ENCODE peak calls at places on chromosomes 4 and X, in eight cellular contexts. O is DND-41, S is left lung, Y is bronchial epithelial cell, A is colonic mucosa, B is breast epithelium, M is SK-N-SH, R is OCI-LY7. D is an unnamed sample.

GRCh38 chrX:135973025-135973547 is 702 bp downstream of the MMGT1 start:
- DNase-seq in Y (peak; percentile 21), A (peak; percentile 38), S (no peak), M (no peak), R (peak; percentile 12), B (no peak), O (no peak), D (no peak)

GRCh38 chrX:11309220-11309619 is 16.0 kb downstream of the AMELX start:
- DNase-seq in B (no peak), M (no peak), R (no peak), S (no peak), O (no peak), Y (no peak), A (no peak), D (no peak)

GRCh38 chr4:151540728-151541437 is 131.9 kb downstream of the FHIP1A start:
- DNase-seq in B (no peak), R (no peak), A (peak; percentile 48), O (no peak), Y (peak; percentile 100), S (no peak), M (peak; percentile 37), D (no peak)

GRCh38 chrX:30504309-30504708 is 73.3 kb downstream of the TASL start:
- DNase-seq in A (no peak), Y (peak; percentile 32), S (no peak), M (peak; percentile 8), R (peak; percentile 14), B (no peak), O (no peak), D (no peak)

GRCh38 chrX:19814240-19814639 is 73.2 kb downstream of the SH3KBP1 start:
- DNase-seq in A (no peak), O (peak; percentile 24), R (peak; percentile 60), Y (no peak), S (no peak), B (no peak), M (no peak), D (no peak)

GRCh38 chr4:78642934-78643333 is 91.4 kb downstream of the ANXA3 start:
- DNase-seq in Y (no peak), A (peak; percentile 75), O (no peak), S (no peak), M (no peak), R (no peak), B (no peak), D (no peak)

GRCh38 chr4:151677193-151677592 is 83.6 kb downstream of the GATB start:
- DNase-seq in Y (no peak), S (no peak), B (no peak), A (no peak), M (no peak), R (no peak), O (no peak), D (no peak)

GRCh38 chrX:22097295-22097694 is 65.2 kb downstream of the PHEX start:
- DNase-seq in M (no peak), Y (peak; percentile 58), O (no peak), R (no peak), S (no peak), B (no peak), A (no peak), D (no peak)

GRCh38 chrX:104195489-104196084 is 29.3 kb downstream of the FAM199X start:
- DNase-seq in M (peak; percentile 33), R (peak; percentile 35), B (no peak), O (peak; percentile 5), Y (peak; percentile 17), A (peak; percentile 18), S (no peak), D (peak; percentile 33)

GRCh38 chr4:116953947-116954346 is 131.4 kb downstream of the TRAM1L1 start:
- DNase-seq in B (no peak), Y (no peak), O (no peak), M (peak; percentile 23), R (no peak), S (no peak), A (no peak), D (no peak)

GRCh38 chrX:48090123-48090522 is 18.7 kb upstream of the ZNF630 start:
- DNase-seq in M (no peak), A (no peak), O (no peak), Y (peak; percentile 44), S (no peak), B (no peak), R (no peak), D (no peak)

GRCh38 chr4:11698033-11698432 is 269.3 kb upstream of the HS3ST1 start:
- DNase-seq in B (no peak), S (no peak), R (no peak), O (no peak), Y (peak; percentile 51), A (no peak), M (no peak), D (no peak)

GRCh38 chr4:176875441-176875930 is 82.8 kb upstream of the VEGFC start:
- DNase-seq in A (no peak), S (no peak), B (no peak), O (no peak), M (no peak), R (no peak), Y (peak; percentile 26), D (no peak)

GRCh38 chr4:68109891-68110290 is 19.8 kb downstream of the TMPRSS11F start:
- DNase-seq in O (no peak), M (no peak), Y (no peak), B (no peak), A (no peak), S (no peak), R (no peak), D (no peak)

GRCh38 chr4:68110441-68110840 is 19.2 kb downstream of the TMPRSS11F start:
- DNase-seq in R (no peak), O (no peak), M (no peak), S (no peak), B (no peak), Y (no peak), A (no peak), D (no peak)
- H3K36me3 ChIP-seq in R (no peaks in the 10 kb centered on the region), O (no peaks in the 10 kb centered on the region), M (no peaks in the 10 kb centered on the region), S (no peaks in the 10 kb centered on the region), B (no peaks in the 10 kb centered on the region), Y (no peaks in the 10 kb centered on the region), A (no peaks in the 10 kb centered on the region), D (no peaks in the 10 kb centered on the region)

GRCh38 chr4:144645621-144646522 is at the start of gene HHIP:
- DNase-seq in S (peak; percentile 87), R (no peak), M (peak; percentile 70), O (peak; percentile 81), A (peak; percentile 27), B (no peak), Y (no peak), D (no peak)

GRCh38 chr4:144647095-144647959 is 1.4 kb downstream of the HHIP start:
- DNase-seq in O (peak; percentile 89), B (no peak), Y (no peak), R (no peak), A (no peak), S (no peak), M (peak; percentile 10), D (no peak)

GRCh38 chr4:144648042-144648441 is 2.1 kb downstream of the HHIP start:
- DNase-seq in O (no peak), B (no peak), S (no peak), M (no peak), R (no peak), Y (no peak), A (no peak), D (no peak)

GRCh38 chr4:144645102-144645469 is 870 bp upstream of the HHIP start:
- DNase-seq in Y (no peak), A (no peak), O (no peak), R (no peak), B (no peak), S (peak; percentile 80), M (peak; percentile 17), D (no peak)

DNA sequence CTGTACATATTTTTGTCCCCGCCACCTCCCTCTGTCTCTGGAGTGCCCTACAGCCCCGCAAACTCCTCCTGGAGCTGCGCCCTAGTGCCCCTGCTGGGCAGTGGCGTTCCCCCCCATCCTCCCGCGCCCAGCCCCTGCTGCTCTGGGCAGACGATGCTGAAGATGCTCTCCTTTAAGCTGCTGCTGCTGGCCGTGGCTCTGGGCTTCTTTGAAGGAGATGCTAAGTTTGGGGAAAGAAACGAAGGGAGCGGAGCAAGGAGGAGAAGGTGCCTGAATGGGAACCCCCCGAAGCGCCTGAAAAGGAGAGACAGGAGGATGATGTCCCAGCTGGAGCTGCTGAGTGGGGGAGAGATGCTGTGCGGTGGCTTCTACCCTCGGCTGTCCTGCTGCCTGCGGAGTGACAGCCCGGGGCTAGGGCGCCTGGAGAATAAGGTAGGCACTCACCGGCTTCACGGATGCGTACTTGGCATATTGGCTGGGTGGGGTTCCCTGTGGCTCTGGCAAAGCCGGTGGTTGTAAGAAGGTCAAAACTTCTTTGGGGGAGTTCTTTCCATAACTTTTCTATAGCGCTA is 653 bp downstream of the HHIP start:
- DNase-seq in O (peak; percentile 64), A (no peak), M (peak; percentile 62), B (no peak), R (no peak), Y (no peak), S (peak; percentile 70), D (no peak)
- H3K4me3 ChIP-seq in O (peak overlapping the region; percentile 40), A (peak overlapping the region; percentile 27), M (peak overlapping the region; percentile 43), B (peak overlapping the region; percentile 80), R (no peak overlapping the region), Y (peak overlapping the region; percentile 35), S (peak overlapping the region; percentile 46), D (no peak overlapping the region)

DNA sequence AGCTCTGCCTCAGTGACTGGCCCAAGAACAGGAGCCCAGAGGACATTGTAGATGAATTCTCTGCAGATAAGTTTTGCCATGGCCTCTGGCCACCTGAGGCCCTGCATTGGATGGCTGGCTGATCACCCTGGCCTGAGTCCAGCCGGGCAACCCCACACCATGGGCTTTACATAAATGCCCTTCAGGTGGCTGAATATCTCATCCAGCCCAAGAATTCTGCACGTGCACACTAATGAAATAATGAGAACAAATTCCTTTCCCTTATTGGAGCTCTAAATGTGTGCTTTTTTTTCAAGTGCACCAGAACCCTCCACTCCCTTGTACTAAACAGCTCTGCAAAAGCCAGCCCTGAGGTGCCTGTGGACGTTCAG is 65.7 kb downstream of the IRF2 start:
- DNase-seq in O (no peak), Y (no peak), R (no peak), A (no peak), S (no peak), B (no peak), M (no peak), D (no peak)
- H3K36me3 ChIP-seq in O (peaks cover 59% of the 10 kb centered on the region), Y (peaks cover 6% of the 10 kb centered on the region), R (peaks cover 47% of the 10 kb centered on the region), A (peaks cover 7% of the 10 kb centered on the region), S (peaks cover 60% of the 10 kb centered on the region), B (no peaks in the 10 kb centered on the region), M (peaks cover 23% of the 10 kb centered on the region), D (peaks cover 40% of the 10 kb centered on the region)

GRCh38 chr4:76234679-76235044 is 16.9 kb upstream of the FAM47E start:
- DNase-seq in M (no peak), S (no peak), O (no peak), Y (no peak), B (no peak), A (no peak), R (no peak), D (no peak)

GRCh38 chr4:76233088-76233487 is 18.4 kb upstream of the FAM47E start:
- DNase-seq in R (no peak), A (no peak), S (no peak), M (no peak), B (no peak), Y (no peak), O (no peak), D (no peak)

GRCh38 chr4:76233534-76233933 is 18.0 kb upstream of the FAM47E start:
- DNase-seq in B (no peak), Y (no peak), S (no peak), O (no peak), R (no peak), A (no peak), M (peak; percentile 64), D (no peak)

GRCh38 chr4:76233967-76234678 is 17.4 kb upstream of the FAM47E start:
- DNase-seq in Y (no peak), B (no peak), R (no peak), S (peak; percentile 79), O (no peak), M (peak; percentile 64), A (peak; percentile 57), D (no peak)

GRCh38 chr4:76232681-76233080 is 18.8 kb upstream of the FAM47E start:
- DNase-seq in A (no peak), B (no peak), M (no peak), Y (no peak), S (no peak), O (no peak), R (no peak), D (no peak)
- H3K4me3 ChIP-seq in A (no peak overlapping the region), B (no peak overlapping the region), M (no peak overlapping the region), Y (no peak overlapping the region), S (peak overlapping the region; percentile 30), O (no peak overlapping the region), R (no peak overlapping the region), D (no peak overlapping the region)

D was measured in CD4-positive, alpha-beta memory T cell.